ENCODE peak calls at places on chromosome 16, in nine cellular contexts. One of them, this sample, is unnamed. For H3K4me1, the result is how much of the 10 kb centered on the place peaks cover.

GRCh38 chr16:23378921-23379320 is 74.1 kb downstream of the COG7 start:
- DNase-seq in CD8-positive, alpha-beta memory T cell: no peak
- DNase-seq in fibroblast of lung: no peak
- DNase-seq in heart right ventricle: no peak
- DNase-seq in small intestine: no peak
- DNase-seq in Peyer's patch: no peak
- DNase-seq in CD4-positive, alpha-beta memory T cell: no peak
- DNase-seq in left ventricle myocardium inferior: no peak
- DNase-seq in A673: no peak
- DNase-seq in this sample: no peak

GRCh38 chr16:58160855-58161254 is 31.7 kb upstream of the CFAP20 start:
- DNase-seq in A673: no peak
- DNase-seq in fibroblast of lung: no peak
- DNase-seq in CD4-positive, alpha-beta memory T cell: no peak
- DNase-seq in left ventricle myocardium inferior: no peak
- DNase-seq in Peyer's patch: no peak
- DNase-seq in heart right ventricle: no peak
- DNase-seq in CD8-positive, alpha-beta memory T cell: no peak
- DNase-seq in small intestine: no peak
- DNase-seq in this sample: no peak

GRCh38 chr16:10637337-10638037 is 57.1 kb upstream of the EMP2 start:
- DNase-seq in A673: no peak
- DNase-seq in heart right ventricle: no peak
- DNase-seq in Peyer's patch: no peak
- DNase-seq in small intestine: no peak
- DNase-seq in CD4-positive, alpha-beta memory T cell: no peak
- DNase-seq in left ventricle myocardium inferior: no peak
- DNase-seq in fibroblast of lung: no peak
- DNase-seq in CD8-positive, alpha-beta memory T cell: no peak
- DNase-seq in this sample: no peak

GRCh38 chr16:2981177-2981898 is 1.1 kb upstream of the PKMYT1 start:
- DNase-seq in Peyer's patch: no peak
- DNase-seq in fibroblast of lung: no peak
- DNase-seq in CD8-positive, alpha-beta memory T cell: no peak
- DNase-seq in left ventricle myocardium inferior: no peak
- DNase-seq in small intestine: peak
- DNase-seq in A673: no peak
- DNase-seq in CD4-positive, alpha-beta memory T cell: no peak
- DNase-seq in heart right ventricle: no peak
- DNase-seq in this sample: no peak

GRCh38 chr16:88405325-88406060 is 22.7 kb downstream of the ZNF469 start:
- DNase-seq in A673: no peak
- DNase-seq in Peyer's patch: no peak
- DNase-seq in CD8-positive, alpha-beta memory T cell: no peak
- DNase-seq in heart right ventricle: peak
- DNase-seq in fibroblast of lung: peak
- DNase-seq in CD4-positive, alpha-beta memory T cell: no peak
- DNase-seq in left ventricle myocardium inferior: no peak
- DNase-seq in small intestine: no peak
- DNase-seq in this sample: no peak

GRCh38 chr16:73387979-73388378 is 340.1 kb upstream of the ZFHX3 start:
- DNase-seq in heart right ventricle: no peak
- DNase-seq in fibroblast of lung: no peak
- DNase-seq in left ventricle myocardium inferior: no peak
- DNase-seq in CD4-positive, alpha-beta memory T cell: no peak
- DNase-seq in A673: no peak
- DNase-seq in small intestine: no peak
- DNase-seq in CD8-positive, alpha-beta memory T cell: no peak
- DNase-seq in Peyer's patch: no peak
- DNase-seq in this sample: no peak

GRCh38 chr16:2056681-2057407 is 9.1 kb downstream of the TSC2 start:
- DNase-seq in heart right ventricle: no peak
- DNase-seq in CD4-positive, alpha-beta memory T cell: no peak
- DNase-seq in CD8-positive, alpha-beta memory T cell: no peak
- DNase-seq in left ventricle myocardium inferior: no peak
- DNase-seq in small intestine: no peak
- DNase-seq in fibroblast of lung: no peak
- DNase-seq in Peyer's patch: no peak
- DNase-seq in A673: no peak
- DNase-seq in this sample: no peak

GRCh38 chr16:58299757-58300349 is 5.0 kb upstream of the PRSS54 start:
- DNase-seq in fibroblast of lung: peak
- DNase-seq in left ventricle myocardium inferior: no peak
- DNase-seq in CD8-positive, alpha-beta memory T cell: no peak
- DNase-seq in small intestine: peak
- DNase-seq in CD4-positive, alpha-beta memory T cell: no peak
- DNase-seq in Peyer's patch: no peak
- DNase-seq in heart right ventricle: no peak
- DNase-seq in A673: peak
- DNase-seq in this sample: no peak

GRCh38 chr16:52424591-52424990 is 122.4 kb downstream of the TOX3 start:
- DNase-seq in small intestine: no peak
- DNase-seq in CD4-positive, alpha-beta memory T cell: no peak
- DNase-seq in fibroblast of lung: no peak
- DNase-seq in CD8-positive, alpha-beta memory T cell: no peak
- DNase-seq in A673: no peak
- DNase-seq in left ventricle myocardium inferior: no peak
- DNase-seq in Peyer's patch: no peak
- DNase-seq in heart right ventricle: no peak
- DNase-seq in this sample: no peak

GRCh38 chr16:89534147-89534788 is 26.1 kb downstream of the SPG7 start:
- DNase-seq in small intestine: peak
- DNase-seq in A673: peak
- DNase-seq in left ventricle myocardium inferior: no peak
- DNase-seq in fibroblast of lung: no peak
- DNase-seq in CD4-positive, alpha-beta memory T cell: peak
- DNase-seq in Peyer's patch: no peak
- DNase-seq in heart right ventricle: no peak
- DNase-seq in CD8-positive, alpha-beta memory T cell: peak
- DNase-seq in this sample: peak

GRCh38 chr16:82888616-82889015 is 261.8 kb downstream of the CDH13 start:
- DNase-seq in CD4-positive, alpha-beta memory T cell: no peak
- DNase-seq in Peyer's patch: no peak
- DNase-seq in fibroblast of lung: peak
- DNase-seq in CD8-positive, alpha-beta memory T cell: no peak
- DNase-seq in A673: peak
- DNase-seq in left ventricle myocardium inferior: no peak
- DNase-seq in heart right ventricle: no peak
- DNase-seq in small intestine: peak
- DNase-seq in this sample: no peak

GRCh38 chr16:86854895-86855294 is 276.5 kb downstream of the FOXL1 start:
- DNase-seq in fibroblast of lung: peak
- DNase-seq in heart right ventricle: no peak
- DNase-seq in CD8-positive, alpha-beta memory T cell: no peak
- DNase-seq in A673: no peak
- DNase-seq in Peyer's patch: no peak
- DNase-seq in left ventricle myocardium inferior: no peak
- DNase-seq in CD4-positive, alpha-beta memory T cell: no peak
- DNase-seq in small intestine: no peak
- DNase-seq in this sample: no peak

GRCh38 chr16:73067671-73068545 is 20.0 kb upstream of the ZFHX3 start:
- DNase-seq in CD8-positive, alpha-beta memory T cell: no peak
- DNase-seq in left ventricle myocardium inferior: no peak
- DNase-seq in fibroblast of lung: no peak
- DNase-seq in CD4-positive, alpha-beta memory T cell: no peak
- DNase-seq in A673: no peak
- DNase-seq in small intestine: no peak
- DNase-seq in heart right ventricle: no peak
- DNase-seq in Peyer's patch: no peak
- DNase-seq in this sample: no peak

GRCh38 chr16:2037115-2037514 is 10.4 kb downstream of the NHERF2 start:
- DNase-seq in fibroblast of lung: no peak
- DNase-seq in left ventricle myocardium inferior: no peak
- DNase-seq in A673: no peak
- DNase-seq in CD4-positive, alpha-beta memory T cell: no peak
- DNase-seq in Peyer's patch: no peak
- DNase-seq in heart right ventricle: no peak
- DNase-seq in small intestine: no peak
- DNase-seq in CD8-positive, alpha-beta memory T cell: no peak
- DNase-seq in this sample: no peak

GRCh38 chr16:66274335-66275110 is 92.0 kb upstream of the CDH5 start:
- DNase-seq in CD8-positive, alpha-beta memory T cell: no peak
- DNase-seq in Peyer's patch: no peak
- DNase-seq in left ventricle myocardium inferior: no peak
- DNase-seq in small intestine: peak
- DNase-seq in heart right ventricle: no peak
- DNase-seq in fibroblast of lung: peak
- DNase-seq in A673: peak
- DNase-seq in CD4-positive, alpha-beta memory T cell: no peak
- DNase-seq in this sample: no peak

GRCh38 chr16:77849640-77850258 is 61.4 kb downstream of the VAT1L start:
- DNase-seq in Peyer's patch: no peak
- DNase-seq in fibroblast of lung: no peak
- DNase-seq in CD8-positive, alpha-beta memory T cell: no peak
- DNase-seq in left ventricle myocardium inferior: peak
- DNase-seq in heart right ventricle: no peak
- DNase-seq in A673: no peak
- DNase-seq in CD4-positive, alpha-beta memory T cell: no peak
- DNase-seq in small intestine: no peak
- DNase-seq in this sample: no peak

GRCh38 chr16:10619271-10619849 is 39.0 kb upstream of the EMP2 start:
- DNase-seq in fibroblast of lung: peak
- DNase-seq in A673: peak
- DNase-seq in CD4-positive, alpha-beta memory T cell: no peak
- DNase-seq in left ventricle myocardium inferior: peak
- DNase-seq in heart right ventricle: peak
- DNase-seq in Peyer's patch: peak
- DNase-seq in CD8-positive, alpha-beta memory T cell: no peak
- DNase-seq in small intestine: peak
- DNase-seq in this sample: no peak

GRCh38 chr16:56944954-56945839 is 13.3 kb downstream of the HERPUD1 start:
- DNase-seq in Peyer's patch: no peak
- DNase-seq in CD8-positive, alpha-beta memory T cell: no peak
- DNase-seq in left ventricle myocardium inferior: no peak
- DNase-seq in small intestine: no peak
- DNase-seq in heart right ventricle: no peak
- DNase-seq in CD4-positive, alpha-beta memory T cell: no peak
- DNase-seq in fibroblast of lung: peak
- DNase-seq in A673: no peak
- DNase-seq in this sample: no peak

GRCh38 chr16:85750021-85750826 is 672 bp downstream of the C16orf74 start:
- DNase-seq in small intestine: no peak
- DNase-seq in CD8-positive, alpha-beta memory T cell: no peak
- DNase-seq in Peyer's patch: no peak
- DNase-seq in CD4-positive, alpha-beta memory T cell: no peak
- DNase-seq in left ventricle myocardium inferior: peak
- DNase-seq in heart right ventricle: peak
- DNase-seq in A673: peak
- DNase-seq in fibroblast of lung: peak
- DNase-seq in this sample: no peak

GRCh38 chr16:69381231-69381630 is 4.6 kb downstream of the TERF2 start:
- DNase-seq in Peyer's patch: no peak
- DNase-seq in fibroblast of lung: no peak
- DNase-seq in heart right ventricle: no peak
- DNase-seq in left ventricle myocardium inferior: no peak
- DNase-seq in CD4-positive, alpha-beta memory T cell: no peak
- DNase-seq in A673: no peak
- DNase-seq in CD8-positive, alpha-beta memory T cell: no peak
- DNase-seq in small intestine: no peak
- DNase-seq in this sample: no peak
- H3K27ac ChIP-seq in Peyer's patch: no peak
- H3K27ac ChIP-seq in fibroblast of lung: no peak
- H3K27ac ChIP-seq in heart right ventricle: peak
- H3K27ac ChIP-seq in left ventricle myocardium inferior: no peak
- H3K27ac ChIP-seq in CD4-positive, alpha-beta memory T cell: no peak
- H3K27ac ChIP-seq in A673: no peak
- H3K27ac ChIP-seq in CD8-positive, alpha-beta memory T cell: no peak
- H3K27ac ChIP-seq in small intestine: peak
- H3K27ac ChIP-seq in this sample: no peak

GRCh38 chr16:84726670-84727467 is 27.1 kb downstream of the USP10 start:
- DNase-seq in fibroblast of lung: no peak
- DNase-seq in heart right ventricle: no peak
- DNase-seq in small intestine: peak
- DNase-seq in Peyer's patch: peak
- DNase-seq in CD8-positive, alpha-beta memory T cell: no peak
- DNase-seq in A673: no peak
- DNase-seq in left ventricle myocardium inferior: peak
- DNase-seq in CD4-positive, alpha-beta memory T cell: no peak
- DNase-seq in this sample: no peak
- H3K4me1 ChIP-seq in fibroblast of lung: under half
- H3K4me1 ChIP-seq in heart right ventricle: half or more
- H3K4me1 ChIP-seq in small intestine: under half
- H3K4me1 ChIP-seq in Peyer's patch: under half
- H3K4me1 ChIP-seq in CD8-positive, alpha-beta memory T cell: under half
- H3K4me1 ChIP-seq in A673: half or more
- H3K4me1 ChIP-seq in left ventricle myocardium inferior: half or more
- H3K4me1 ChIP-seq in CD4-positive, alpha-beta memory T cell: under half
- H3K4me1 ChIP-seq in this sample: under half

DNA sequence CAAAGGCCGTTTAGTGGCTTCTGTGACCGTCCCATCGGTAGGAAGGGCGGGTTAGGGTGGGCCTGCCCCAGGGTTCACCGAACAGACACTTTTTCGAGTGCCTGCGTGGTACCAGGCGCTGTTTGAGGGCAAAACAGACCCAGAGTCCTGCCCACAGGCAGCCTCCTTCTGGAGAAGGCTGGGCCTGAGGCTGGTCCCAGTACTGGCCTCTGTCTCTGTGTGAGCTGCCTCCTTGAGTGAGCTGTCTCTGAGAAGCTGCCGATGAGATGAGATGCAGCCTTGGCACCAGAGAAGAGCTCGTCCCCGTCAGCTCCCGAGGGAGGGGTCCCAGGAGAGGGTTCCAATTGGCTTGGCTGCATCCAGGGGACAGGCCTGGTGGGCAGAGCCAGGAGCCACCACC is 53.1 kb downstream of the NKD1 start:
- DNase-seq in fibroblast of lung: no peak
- DNase-seq in CD4-positive, alpha-beta memory T cell: no peak
- DNase-seq in CD8-positive, alpha-beta memory T cell: no peak
- DNase-seq in A673: no peak
- DNase-seq in small intestine: no peak
- DNase-seq in heart right ventricle: no peak
- DNase-seq in Peyer's patch: no peak
- DNase-seq in left ventricle myocardium inferior: no peak
- DNase-seq in this sample: no peak
- H3K27ac ChIP-seq in fibroblast of lung: no peak
- H3K27ac ChIP-seq in CD4-positive, alpha-beta memory T cell: no peak
- H3K27ac ChIP-seq in CD8-positive, alpha-beta memory T cell: no peak
- H3K27ac ChIP-seq in A673: no peak
- H3K27ac ChIP-seq in small intestine: peak
- H3K27ac ChIP-seq in heart right ventricle: no peak
- H3K27ac ChIP-seq in Peyer's patch: no peak
- H3K27ac ChIP-seq in left ventricle myocardium inferior: no peak
- H3K27ac ChIP-seq in this sample: no peak

GRCh38 chr16:67183-67791 is 5.1 kb downstream of the RHBDF1 start:
- DNase-seq in A673: no peak
- DNase-seq in CD4-positive, alpha-beta memory T cell: no peak
- DNase-seq in CD8-positive, alpha-beta memory T cell: no peak
- DNase-seq in small intestine: no peak
- DNase-seq in heart right ventricle: peak
- DNase-seq in left ventricle myocardium inferior: peak
- DNase-seq in Peyer's patch: no peak
- DNase-seq in fibroblast of lung: no peak
- DNase-seq in this sample: no peak
- H3K4me1 ChIP-seq in A673: under half
- H3K4me1 ChIP-seq in CD4-positive, alpha-beta memory T cell: under half
- H3K4me1 ChIP-seq in CD8-positive, alpha-beta memory T cell: under half
- H3K4me1 ChIP-seq in small intestine: under half
- H3K4me1 ChIP-seq in heart right ventricle: half or more
- H3K4me1 ChIP-seq in left ventricle myocardium inferior: half or more
- H3K4me1 ChIP-seq in Peyer's patch: under half
- H3K4me1 ChIP-seq in fibroblast of lung: half or more
- H3K4me1 ChIP-seq in this sample: under half